ENCODE peak calls at places on chromosomes 3 and 15, in four cellular contexts. F is SK-N-SH, Y is WTC11, X is K562. O is an unnamed sample.

GRCh38 chr3:120559228-120560061 is 36.7 kb upstream of the NDUFB4 start:
- DNase-seq in F (no peak), Y (peak), X (peak), O (peak)

GRCh38 chr15:90710436-90710835 is 6.7 kb upstream of the BLM start:
- DNase-seq in F (peak), Y (peak), X (no peak), O (no peak)

GRCh38 chr3:72345237-72345878 is 502.9 kb downstream of the SHQ1 start:
- DNase-seq in F (no peak), Y (no peak), X (no peak), O (no peak)

GRCh38 chr3:8341853-8342252 is 159.8 kb upstream of the LMCD1 start:
- DNase-seq in F (no peak), Y (no peak), X (no peak), O (no peak)

GRCh38 chr3:23663246-23663645 is 142.5 kb upstream of the UBE2E1 start:
- DNase-seq in F (no peak), Y (no peak), X (no peak), O (no peak)

GRCh38 chr15:34239151-34239761 is 14.4 kb downstream of the EMC4 start:
- DNase-seq in F (no peak), Y (no peak), X (no peak), O (peak)

GRCh38 chr3:43106293-43106628 is 382 bp upstream of the POMGNT2 start:
- DNase-seq in F (no peak), Y (no peak), X (no peak), O (no peak)

GRCh38 chr3:64462203-64463120 is 225.3 kb downstream of the ADAMTS9 start:
- DNase-seq in F (no peak), Y (no peak), X (no peak), O (no peak)

GRCh38 chr3:10184250-10184649 is 19.5 kb downstream of the IRAK2 start:
- DNase-seq in F (no peak), Y (no peak), X (no peak), O (no peak)

GRCh38 chr15:40045572-40046217 is 6.7 kb upstream of the SRP14 start:
- DNase-seq in F (no peak), Y (no peak), X (no peak), O (no peak)

GRCh38 chr15:40047413-40048154 is 8.6 kb upstream of the SRP14 start:
- DNase-seq in F (no peak), Y (no peak), X (no peak), O (no peak)

GRCh38 chr15:40046721-40047412 is 7.9 kb upstream of the SRP14 start:
- DNase-seq in F (no peak), Y (no peak), X (no peak), O (no peak)

GRCh38 chr15:40049076-40049475 is 10.1 kb upstream of the SRP14 start:
- DNase-seq in F (no peak), Y (no peak), X (no peak), O (no peak)

DNA sequence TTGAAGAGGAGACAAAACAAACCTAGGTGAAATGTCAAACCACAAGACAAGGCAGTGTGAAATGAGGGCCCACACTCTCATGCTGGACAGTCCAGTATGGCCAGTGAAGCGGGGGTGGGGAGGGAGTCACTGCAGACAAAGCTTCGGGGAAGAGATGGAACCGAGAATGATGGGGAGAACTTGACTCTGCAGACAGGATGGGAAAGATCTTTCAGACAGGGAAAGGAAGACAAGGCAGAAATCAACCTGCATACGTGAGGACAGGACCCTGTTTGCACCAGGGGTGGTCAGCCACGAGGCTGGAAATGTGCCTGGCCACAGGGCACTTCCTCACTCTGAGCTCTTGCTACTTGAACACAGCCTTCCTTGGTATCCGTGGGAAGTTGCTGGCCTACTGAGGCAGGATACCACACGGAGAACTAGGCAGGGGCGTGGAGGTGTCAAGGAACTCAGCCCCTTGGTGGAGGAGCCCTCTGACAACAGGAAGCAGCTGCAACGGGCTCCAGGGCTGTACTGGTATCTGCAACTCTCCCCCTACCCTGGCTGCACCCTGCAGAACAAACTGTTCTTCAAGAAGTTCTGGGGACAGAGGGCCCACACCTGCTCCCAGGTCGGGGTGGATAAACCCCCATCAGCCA is 9.3 kb upstream of the SRP14 start:
- DNase-seq in F (no peak), Y (no peak), X (no peak), O (no peak)
- TF ChIP-seq FOXJ3 in F (no peak), Y (no peak), X (no peak), O (no peak)

DNA sequence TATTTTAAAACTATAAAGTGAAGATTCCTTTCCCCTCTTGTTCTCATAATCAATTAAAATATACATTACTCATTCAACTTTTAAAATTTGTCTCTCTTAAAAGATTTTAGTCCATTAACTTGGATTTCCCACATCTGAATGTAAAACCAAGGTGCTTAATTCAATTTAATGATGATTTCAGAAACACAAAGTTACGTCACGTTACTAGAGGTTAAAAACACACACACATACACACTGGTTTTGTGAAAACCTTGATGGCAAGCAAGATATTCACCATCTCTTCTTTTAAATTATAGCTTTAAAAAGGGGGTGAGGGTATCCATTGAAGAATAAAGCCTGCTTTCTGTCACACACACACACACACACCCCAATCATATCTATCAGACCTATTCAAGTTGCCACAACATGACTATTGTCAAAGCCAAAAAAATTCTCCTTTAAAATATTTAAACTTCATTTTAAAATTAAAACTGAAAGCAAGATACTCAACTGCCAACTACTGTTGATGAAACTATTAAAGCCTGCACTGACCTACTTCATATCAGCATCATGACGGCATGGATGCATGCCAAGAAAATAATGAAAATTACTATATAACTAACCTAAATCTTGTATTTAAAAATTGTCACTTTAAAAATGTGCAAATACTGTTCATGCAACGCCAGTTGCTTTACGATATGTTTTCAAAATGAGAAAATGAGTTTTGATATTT is 2.1 kb downstream of the RFX7 start:
- DNase-seq in F (no peak), Y (no peak), X (no peak), O (no peak)
- TF ChIP-seq FOXJ3 in F (no peak), Y (no peak), X (no peak), O (no peak)

GRCh38 chr3:12458901-12459300 is 25.4 kb upstream of the TSEN2 start:
- DNase-seq in F (no peak), Y (no peak), X (no peak), O (no peak)
- TF ChIP-seq FOXJ3 in F (no peak), Y (no peak), X (no peak), O (no peak)

GRCh38 chr3:131804565-131805133 is 230.2 kb downstream of the CPNE4 start:
- DNase-seq in F (no peak), Y (no peak), X (peak), O (no peak)
- TF ChIP-seq FOXJ3 in F (no peak), Y (no peak), X (no peak), O (no peak)